ENCODE peak calls at places on chromosome 12, in five cellular contexts. One of them, this sample, is unnamed.

GRCh38 chr12:68306564-68306963 is 25.6 kb downstream of the MDM1 start:
- DNase-seq in A549: no peak
- DNase-seq in right lobe of liver: no peak
- DNase-seq in GM12891: no peak
- DNase-seq in ovary: no peak
- DNase-seq in this sample: no peak

GRCh38 chr12:74317078-74317581 is 220.5 kb upstream of the ATXN7L3B start:
- DNase-seq in A549: peak
- DNase-seq in ovary: peak
- DNase-seq in GM12891: no peak
- DNase-seq in right lobe of liver: no peak
- DNase-seq in this sample: peak

GRCh38 chr12:109641422-109641821 is 67.8 kb downstream of the MVK start:
- DNase-seq in A549: no peak
- DNase-seq in right lobe of liver: no peak
- DNase-seq in GM12891: no peak
- DNase-seq in ovary: no peak
- DNase-seq in this sample: no peak

GRCh38 chr12:121925361-121925725 is 7.0 kb downstream of the CFAP251 start:
- DNase-seq in GM12891: no peak
- DNase-seq in A549: no peak
- DNase-seq in ovary: no peak
- DNase-seq in right lobe of liver: no peak
- DNase-seq in this sample: no peak

GRCh38 chr12:24991209-24992049 is 42.5 kb upstream of the BCAT1 start:
- DNase-seq in GM12891: no peak
- DNase-seq in ovary: no peak
- DNase-seq in A549: peak
- DNase-seq in right lobe of liver: no peak
- DNase-seq in this sample: peak

GRCh38 chr12:21989819-21990412 is 48.7 kb upstream of the ABCC9 start:
- DNase-seq in GM12891: no peak
- DNase-seq in ovary: no peak
- DNase-seq in A549: peak
- DNase-seq in right lobe of liver: no peak
- DNase-seq in this sample: no peak

GRCh38 chr12:26034371-26035142 is 76.1 kb downstream of the RASSF8 start:
- DNase-seq in A549: no peak
- DNase-seq in ovary: no peak
- DNase-seq in GM12891: no peak
- DNase-seq in right lobe of liver: no peak
- DNase-seq in this sample: no peak

GRCh38 chr12:33830070-33830469 is 192.2 kb upstream of the ALG10 start:
- DNase-seq in A549: no peak
- DNase-seq in GM12891: no peak
- DNase-seq in ovary: no peak
- DNase-seq in right lobe of liver: no peak
- DNase-seq in this sample: no peak

GRCh38 chr12:51631591-51631990 is 40.6 kb downstream of the SCN8A start:
- DNase-seq in A549: peak
- DNase-seq in ovary: no peak
- DNase-seq in GM12891: no peak
- DNase-seq in right lobe of liver: no peak
- DNase-seq in this sample: peak

GRCh38 chr12:30417697-30418231 is 277.9 kb downstream of the IPO8 start:
- DNase-seq in GM12891: no peak
- DNase-seq in ovary: no peak
- DNase-seq in right lobe of liver: no peak
- DNase-seq in A549: no peak
- DNase-seq in this sample: peak

GRCh38 chr12:92899388-92900001 is 29.6 kb downstream of the EEA1 start:
- DNase-seq in right lobe of liver: peak
- DNase-seq in A549: peak
- DNase-seq in ovary: peak
- DNase-seq in GM12891: no peak
- DNase-seq in this sample: peak

GRCh38 chr12:90102957-90103652 is 394.5 kb upstream of the ATP2B1 start:
- DNase-seq in right lobe of liver: no peak
- DNase-seq in ovary: no peak
- DNase-seq in GM12891: no peak
- DNase-seq in A549: peak
- DNase-seq in this sample: no peak

GRCh38 chr12:100574262-100575074 is 984 bp downstream of the GAS2L3 start:
- DNase-seq in A549: peak
- DNase-seq in ovary: no peak
- DNase-seq in right lobe of liver: no peak
- DNase-seq in GM12891: no peak
- DNase-seq in this sample: no peak

GRCh38 chr12:100572184-100572583 is 1.3 kb upstream of the GAS2L3 start:
- DNase-seq in A549: no peak
- DNase-seq in right lobe of liver: no peak
- DNase-seq in ovary: no peak
- DNase-seq in GM12891: no peak
- DNase-seq in this sample: no peak

GRCh38 chr12:100576311-100577036 is 3.0 kb downstream of the GAS2L3 start:
- DNase-seq in A549: peak
- DNase-seq in GM12891: no peak
- DNase-seq in ovary: no peak
- DNase-seq in right lobe of liver: no peak
- DNase-seq in this sample: peak

GRCh38 chr12:100573168-100573498 is 351 bp upstream of the GAS2L3 start:
- DNase-seq in A549: no peak
- DNase-seq in GM12891: no peak
- DNase-seq in ovary: no peak
- DNase-seq in right lobe of liver: no peak
- DNase-seq in this sample: no peak

GRCh38 chr12:100573499-100574261 is at the start of gene GAS2L3:
- DNase-seq in right lobe of liver: peak
- DNase-seq in A549: peak
- DNase-seq in ovary: peak
- DNase-seq in GM12891: peak
- DNase-seq in this sample: peak
- TF ChIP-seq POLR2A in right lobe of liver: peak
- TF ChIP-seq POLR2A in A549: peak
- TF ChIP-seq POLR2A in ovary: peak
- TF ChIP-seq POLR2A in GM12891: no peak
- TF ChIP-seq POLR2A in this sample: peak

GRCh38 chr12:56391721-56392120 is 29.1 kb upstream of the APOF start:
- DNase-seq in A549: no peak
- DNase-seq in right lobe of liver: no peak
- DNase-seq in ovary: no peak
- DNase-seq in GM12891: no peak
- DNase-seq in this sample: no peak
- TF ChIP-seq POLR2A in A549: no peak
- TF ChIP-seq POLR2A in right lobe of liver: no peak
- TF ChIP-seq POLR2A in ovary: no peak
- TF ChIP-seq POLR2A in GM12891: no peak
- TF ChIP-seq POLR2A in this sample: no peak

DNA sequence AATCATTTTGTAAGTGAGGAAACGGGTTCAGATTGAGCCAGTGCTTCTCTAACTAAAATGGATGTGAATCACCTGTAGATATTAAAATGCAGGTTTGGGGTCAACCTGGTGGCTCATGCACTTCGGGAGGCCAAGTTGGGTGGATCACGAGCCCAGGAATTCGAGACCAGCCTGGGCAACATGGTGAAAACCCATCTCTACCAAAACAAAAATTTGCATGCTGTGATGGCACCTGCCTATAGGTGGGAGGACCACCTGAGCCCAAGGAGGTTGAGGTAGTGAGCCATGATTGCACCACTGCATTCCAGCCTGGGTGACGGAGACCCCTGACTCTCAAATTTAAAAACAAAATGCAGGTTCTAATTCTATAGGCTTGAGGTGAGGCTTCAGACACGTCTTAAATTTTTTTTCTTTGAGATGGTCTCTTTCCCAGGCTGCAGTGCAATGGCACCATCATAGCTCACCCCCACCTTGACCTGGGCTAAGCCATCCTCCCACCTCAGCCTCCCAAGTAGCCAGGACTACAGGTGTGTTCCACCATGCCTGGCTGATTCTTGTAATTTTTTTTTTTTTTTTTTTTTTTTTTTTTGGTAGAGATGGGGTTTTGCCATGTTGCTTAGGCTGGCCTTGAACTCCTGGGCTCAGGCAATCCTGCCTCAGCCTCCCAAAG is 9.0 kb downstream of the TUBA1C start:
- DNase-seq in A549: no peak
- DNase-seq in right lobe of liver: no peak
- DNase-seq in GM12891: no peak
- DNase-seq in ovary: no peak
- DNase-seq in this sample: no peak
- TF ChIP-seq POLR2A in A549: no peak
- TF ChIP-seq POLR2A in right lobe of liver: no peak
- TF ChIP-seq POLR2A in GM12891: peak
- TF ChIP-seq POLR2A in ovary: no peak
- TF ChIP-seq POLR2A in this sample: no peak

GRCh38 chr12:101727098-101727497 is 12.2 kb downstream of the SYCP3 start:
- DNase-seq in right lobe of liver: no peak
- DNase-seq in GM12891: no peak
- DNase-seq in ovary: no peak
- DNase-seq in A549: no peak
- DNase-seq in this sample: no peak
- TF ChIP-seq POLR2A in right lobe of liver: no peak
- TF ChIP-seq POLR2A in GM12891: no peak
- TF ChIP-seq POLR2A in ovary: no peak
- TF ChIP-seq POLR2A in A549: no peak
- TF ChIP-seq POLR2A in this sample: no peak

GRCh38 chr12:104354868-104355570 is 51.5 kb downstream of the EID3 start:
- DNase-seq in GM12891: no peak
- DNase-seq in ovary: no peak
- DNase-seq in right lobe of liver: no peak
- DNase-seq in A549: no peak
- DNase-seq in this sample: no peak

GRCh38 chr12:104355630-104356029 is 52.1 kb downstream of the EID3 start:
- DNase-seq in A549: peak
- DNase-seq in GM12891: no peak
- DNase-seq in ovary: no peak
- DNase-seq in right lobe of liver: no peak
- DNase-seq in this sample: no peak

GRCh38 chr12:104358353-104359003 is 54.9 kb downstream of the EID3 start:
- DNase-seq in ovary: peak
- DNase-seq in GM12891: peak
- DNase-seq in A549: peak
- DNase-seq in right lobe of liver: peak
- DNase-seq in this sample: no peak

GRCh38 chr12:104357431-104357952 is 54.0 kb downstream of the EID3 start:
- DNase-seq in A549: peak
- DNase-seq in GM12891: no peak
- DNase-seq in right lobe of liver: no peak
- DNase-seq in ovary: no peak
- DNase-seq in this sample: no peak

GRCh38 chr12:104356231-104357115 is 52.9 kb downstream of the EID3 start:
- DNase-seq in ovary: no peak
- DNase-seq in GM12891: no peak
- DNase-seq in right lobe of liver: no peak
- DNase-seq in A549: peak
- DNase-seq in this sample: no peak
- TF ChIP-seq POLR2A in ovary: no peak
- TF ChIP-seq POLR2A in GM12891: no peak
- TF ChIP-seq POLR2A in right lobe of liver: no peak
- TF ChIP-seq POLR2A in A549: no peak
- TF ChIP-seq POLR2A in this sample: no peak

DNA sequence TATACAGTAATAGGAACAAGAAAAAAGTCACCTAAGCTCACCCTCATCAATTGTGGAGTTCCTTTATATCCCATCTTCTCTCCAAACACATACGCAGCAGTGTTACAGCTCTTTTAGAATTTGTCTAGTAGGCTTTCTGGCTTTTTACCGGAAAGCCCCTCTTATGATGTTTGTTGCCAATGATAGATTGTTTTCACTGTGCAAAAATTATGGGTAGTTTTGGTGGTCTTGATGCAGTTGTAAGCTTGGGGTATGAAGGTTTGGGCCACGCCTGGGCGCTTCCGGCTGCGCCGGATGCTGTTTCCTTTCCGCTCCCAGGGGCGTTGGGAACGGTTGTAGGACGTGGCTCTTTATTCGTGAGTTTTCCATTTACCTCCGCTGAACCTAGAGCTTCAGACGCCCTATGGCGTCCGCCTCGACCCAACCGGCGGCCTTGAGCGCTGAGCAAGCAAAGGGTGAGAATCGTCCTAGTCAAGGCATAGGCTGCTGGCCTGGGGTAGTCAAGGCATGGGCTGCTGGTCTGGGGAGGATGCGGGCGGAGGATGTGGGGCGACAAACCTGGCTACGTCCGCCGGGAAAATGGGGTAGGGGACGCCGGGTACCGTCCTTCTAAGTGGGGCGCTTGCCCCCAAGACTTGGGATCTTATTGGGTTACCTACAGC is at the start of the genes C12orf57 and RNU7-1:
- DNase-seq in ovary: peak
- DNase-seq in A549: peak
- DNase-seq in GM12891: peak
- DNase-seq in right lobe of liver: no peak
- DNase-seq in this sample: peak
- TF ChIP-seq POLR2A in ovary: peak
- TF ChIP-seq POLR2A in A549: peak
- TF ChIP-seq POLR2A in GM12891: peak
- TF ChIP-seq POLR2A in right lobe of liver: peak
- TF ChIP-seq POLR2A in this sample: peak

GRCh38 chr12:100200450-100201181 is at the start of gene ACTR6:
- DNase-seq in GM12891: peak
- DNase-seq in ovary: peak
- DNase-seq in right lobe of liver: peak
- DNase-seq in A549: peak
- DNase-seq in this sample: peak
- TF ChIP-seq POLR2A in GM12891: peak
- TF ChIP-seq POLR2A in ovary: peak
- TF ChIP-seq POLR2A in right lobe of liver: peak
- TF ChIP-seq POLR2A in A549: peak
- TF ChIP-seq POLR2A in this sample: peak

GRCh38 chr12:48716493-48717251 is at the start of gene CCNT1:
- DNase-seq in right lobe of liver: peak
- DNase-seq in ovary: peak
- DNase-seq in A549: peak
- DNase-seq in GM12891: peak
- DNase-seq in this sample: peak

GRCh38 chr12:48717252-48717695 is 767 bp upstream of the CCNT1 start:
- DNase-seq in GM12891: peak
- DNase-seq in right lobe of liver: no peak
- DNase-seq in A549: peak
- DNase-seq in ovary: no peak
- DNase-seq in this sample: no peak

GRCh38 chr12:48712209-48712608 is 4.3 kb downstream of the CCNT1 start:
- DNase-seq in A549: no peak
- DNase-seq in ovary: no peak
- DNase-seq in GM12891: no peak
- DNase-seq in right lobe of liver: no peak
- DNase-seq in this sample: no peak

GRCh38 chr12:48716168-48716492 is 377 bp downstream of the CCNT1 start:
- DNase-seq in GM12891: no peak
- DNase-seq in ovary: no peak
- DNase-seq in right lobe of liver: no peak
- DNase-seq in A549: no peak
- DNase-seq in this sample: no peak
- TF ChIP-seq POLR2A in GM12891: no peak
- TF ChIP-seq POLR2A in ovary: no peak
- TF ChIP-seq POLR2A in right lobe of liver: no peak
- TF ChIP-seq POLR2A in A549: no peak
- TF ChIP-seq POLR2A in this sample: no peak